ENCODE peak calls at places on chromosomes 16 and 17, in seven cellular contexts. R is neuronal stem cell; Y is activated naive CD4-positive, alpha-beta T cell; N is HFF-Myc; D is activated T-helper 9 cell treated with anti-CD3 and anti-CD28 coated beads, Interleukin-2, amount 50 U/mL, for 16 hours; U is stimulated activated CD4-positive, alpha-beta T cell treated with anti-CD3 and anti-CD28 coated beads, Interleukin-1b, Interleukin-23, amount 100 ng/mL, for 1 hour; M is amygdala. S is an unnamed sample.

GRCh38 chr16:67842509-67843342 is 606 bp downstream of the THAP11 start:
- DNase-seq in U (no peak), M (peak), Y (peak), D (peak), N (no peak), R (peak), S (peak)

GRCh38 chr17:38850374-38850773 is 3.1 kb downstream of the RPL23 start:
- DNase-seq in D (no peak), U (no peak), Y (no peak), N (no peak), M (no peak), R (no peak), S (no peak)

GRCh38 chr17:42518046-42518754 is 17.8 kb upstream of the NAGLU start:
- DNase-seq in R (no peak), M (no peak), Y (no peak), N (peak), U (no peak), D (no peak), S (no peak)

GRCh38 chr17:6381052-6381451 is 53.9 kb downstream of the AIPL1 start:
- DNase-seq in M (no peak), U (no peak), R (no peak), Y (no peak), D (no peak), N (no peak), S (no peak)

GRCh38 chr16:86138121-86138944 is 239.4 kb downstream of the IRF8 start:
- DNase-seq in D (no peak), Y (no peak), N (no peak), R (no peak), U (no peak), M (no peak), S (no peak)

GRCh38 chr16:9124908-9125584 is 33.6 kb downstream of the HAPSTR1 start:
- DNase-seq in M (no peak), R (no peak), N (no peak), D (no peak), Y (no peak), U (no peak), S (no peak)

GRCh38 chr17:13415877-13416416 is 185.8 kb downstream of the HS3ST3A1 start:
- DNase-seq in M (no peak), N (no peak), R (no peak), D (no peak), U (no peak), Y (no peak), S (no peak)

GRCh38 chr17:18257268-18257681 is 1.3 kb downstream of the FLII start:
- DNase-seq in D (no peak), M (no peak), U (no peak), N (no peak), Y (no peak), R (no peak), S (no peak)

GRCh38 chr17:56148333-56148732 is 4.9 kb upstream of the ANKFN1 start:
- DNase-seq in M (no peak), Y (no peak), D (no peak), U (no peak), R (no peak), N (no peak), S (peak)

GRCh38 chr16:17748005-17748719 is 277.4 kb upstream of the XYLT1 start:
- DNase-seq in Y (no peak), M (no peak), N (no peak), R (no peak), U (no peak), D (no peak), S (no peak)

GRCh38 chr16:67260426-67261063 is 11.8 kb downstream of the SLC9A5 start:
- DNase-seq in U (no peak), M (no peak), Y (no peak), D (no peak), R (no peak), N (peak), S (no peak)

GRCh38 chr16:85591381-85591780 is 21.7 kb upstream of the GSE1 start:
- DNase-seq in D (no peak), N (no peak), U (no peak), R (no peak), M (no peak), Y (no peak), S (no peak)

GRCh38 chr16:77070683-77071082 is 120.3 kb upstream of the MON1B start:
- DNase-seq in N (no peak), U (no peak), D (no peak), Y (no peak), R (no peak), M (no peak), S (no peak)

S was measured in HuH-7.